ENCODE peak calls at places on chromosome 7, in seven cellular contexts. M is naive thymus-derived CD4-positive, alpha-beta T cell; J is small intestine; R is MM.1S; N is neural progenitor cell; H is neuronal stem cell; B is stomach. D is an unnamed sample. For H3K4me1, the result is how much of the 10 kb centered on the place peaks cover.

GRCh38 chr7:76327610-76328009 is 25.1 kb downstream of the HSPB1 start:
- DNase-seq in M (no peak), J (no peak), R (no peak), N (no peak), H (no peak), B (no peak), D (no peak)

GRCh38 chr7:48691788-48692187 is 232.6 kb upstream of the CDC14C start:
- DNase-seq in M (no peak), J (no peak), R (no peak), N (no peak), H (no peak), B (no peak), D (no peak)

GRCh38 chr7:74057216-74057925 is 26.2 kb upstream of the LIMK1 start:
- DNase-seq in M (no peak), J (no peak), R (no peak), N (no peak), H (no peak), B (no peak), D (no peak)

GRCh38 chr7:16847381-16847860 is 34.4 kb downstream of the AGR3 start:
- DNase-seq in M (no peak), J (peak), R (no peak), N (no peak), H (no peak), B (peak), D (peak)

GRCh38 chr7:113751547-113751946 is 167.3 kb downstream of the PPP1R3A start:
- DNase-seq in M (no peak), J (no peak), R (no peak), N (no peak), H (no peak), B (no peak), D (no peak)

GRCh38 chr7:77538186-77538907 is 1.3 kb downstream of the PTPN12 start:
- DNase-seq in M (peak), J (peak), R (no peak), N (peak), H (peak), B (peak), D (peak)

GRCh38 chr7:80634505-80634904 is 3.9 kb upstream of the CD36 start:
- DNase-seq in M (no peak), J (no peak), R (no peak), N (no peak), H (no peak), B (no peak), D (no peak)

GRCh38 chr7:79897166-79897565 is 237.5 kb upstream of the GNAI1 start:
- DNase-seq in M (no peak), J (no peak), R (no peak), N (no peak), H (no peak), B (no peak), D (no peak)

GRCh38 chr7:151051108-151051507 is 2.8 kb downstream of the ASIC3 start:
- DNase-seq in M (peak), J (peak), R (peak), N (peak), H (peak), B (peak), D (peak)

GRCh38 chr7:37901890-37902524 is 14.6 kb downstream of the SFRP4 start:
- DNase-seq in M (no peak), J (no peak), R (no peak), N (no peak), H (no peak), B (no peak), D (no peak)

GRCh38 chr7:95906871-95907270 is 134.5 kb downstream of the DYNC1I1 start:
- DNase-seq in M (no peak), J (no peak), R (peak), N (no peak), H (no peak), B (no peak), D (no peak)

GRCh38 chr7:80095545-80095944 is 39.1 kb upstream of the GNAI1 start:
- DNase-seq in M (no peak), J (peak), R (peak), N (no peak), H (no peak), B (no peak), D (no peak)

GRCh38 chr7:101303102-101303701 is 18.4 kb downstream of the IFT22 start:
- DNase-seq in M (no peak), J (no peak), R (no peak), N (peak), H (no peak), B (no peak), D (no peak)

GRCh38 chr7:5697754-5698487 is 83.5 kb downstream of the RNF216 start:
- DNase-seq in M (no peak), J (no peak), R (no peak), N (no peak), H (no peak), B (no peak), D (no peak)

GRCh38 chr7:74604326-74605020 is 53.0 kb upstream of the GTF2I start:
- DNase-seq in M (no peak), J (peak), R (no peak), N (no peak), H (no peak), B (peak), D (peak)

GRCh38 chr7:151883872-151884271 is 7.0 kb upstream of the PRKAG2 start:
- DNase-seq in M (no peak), J (no peak), R (no peak), N (no peak), H (no peak), B (no peak), D (no peak)

GRCh38 chr7:13991791-13992620 is 2.5 kb upstream of the ETV1 start:
- DNase-seq in M (no peak), J (no peak), R (no peak), N (peak), H (no peak), B (no peak), D (no peak)

GRCh38 chr7:28729685-28730084 is 228.4 kb downstream of the TRIL start:
- DNase-seq in M (no peak), J (no peak), R (no peak), N (no peak), H (no peak), B (no peak), D (no peak)

GRCh38 chr7:45643630-45644029 is 69.5 kb downstream of the ADCY1 start:
- DNase-seq in M (no peak), J (no peak), R (peak), N (no peak), H (no peak), B (peak), D (no peak)

GRCh38 chr7:96823274-96823673 is 113.6 kb upstream of the SEM1 start:
- DNase-seq in M (no peak), J (no peak), R (no peak), N (no peak), H (no peak), B (no peak), D (no peak)

GRCh38 chr7:80078159-80078731 is 56.4 kb upstream of the GNAI1 start:
- DNase-seq in M (no peak), J (peak), R (peak), N (no peak), H (no peak), B (no peak), D (no peak)

GRCh38 chr7:158327571-158328180 is 259.9 kb downstream of the PTPRN2 start:
- DNase-seq in M (no peak), J (no peak), R (no peak), N (peak), H (no peak), B (no peak), D (no peak)

GRCh38 chr7:146830686-146831085 is 714.1 kb downstream of the CNTNAP2 start:
- DNase-seq in M (no peak), J (no peak), R (no peak), N (no peak), H (no peak), B (no peak), D (no peak)

GRCh38 chr7:47648301-47648900 is 66.5 kb upstream of the TNS3 start:
- DNase-seq in M (no peak), J (no peak), R (no peak), N (no peak), H (no peak), B (no peak), D (no peak)

GRCh38 chr7:130421685-130422084 is 19.1 kb downstream of the CEP41 start:
- DNase-seq in M (no peak), J (no peak), R (peak), N (peak), H (no peak), B (no peak), D (no peak)

GRCh38 chr7:27575647-27576046 is 87.0 kb downstream of the HIBADH start:
- DNase-seq in M (no peak), J (no peak), R (no peak), N (no peak), H (no peak), B (no peak), D (no peak)

GRCh38 chr7:139950881-139951525 is 111.7 kb downstream of the PARP12 start:
- DNase-seq in M (no peak), J (peak), R (no peak), N (no peak), H (no peak), B (no peak), D (no peak)

GRCh38 chr7:105875505-105875904 is 894 bp downstream of the ATXN7L1 start:
- DNase-seq in M (no peak), J (no peak), R (no peak), N (no peak), H (no peak), B (no peak), D (no peak)

GRCh38 chr7:77982926-77983550 is 184.5 kb downstream of the PHTF2 start:
- DNase-seq in M (no peak), J (no peak), R (no peak), N (no peak), H (no peak), B (no peak), D (no peak)

GRCh38 chr7:285731-286130 is 4.2 kb upstream of the FOXL3 start:
- DNase-seq in M (no peak), J (no peak), R (no peak), N (no peak), H (no peak), B (no peak), D (peak)

GRCh38 chr7:116197355-116197754 is 13.0 kb upstream of the TES start:
- DNase-seq in M (no peak), J (no peak), R (no peak), N (no peak), H (no peak), B (no peak), D (no peak)

GRCh38 chr7:99143853-99144672 is at the start of gene SMURF1:
- DNase-seq in M (peak), J (peak), R (peak), N (peak), H (peak), B (peak), D (peak)

GRCh38 chr7:85733163-85733915 is 546.5 kb upstream of the SEMA3D start:
- DNase-seq in M (no peak), J (no peak), R (no peak), N (no peak), H (no peak), B (no peak), D (no peak)

GRCh38 chr7:8638076-8638475 is 204.7 kb downstream of the NXPH1 start:
- DNase-seq in M (no peak), J (no peak), R (no peak), N (no peak), H (no peak), B (no peak), D (peak)

GRCh38 chr7:101553771-101554445 is 75.2 kb downstream of the MYL10 start:
- DNase-seq in M (no peak), J (no peak), R (no peak), N (no peak), H (no peak), B (no peak), D (no peak)

DNA sequence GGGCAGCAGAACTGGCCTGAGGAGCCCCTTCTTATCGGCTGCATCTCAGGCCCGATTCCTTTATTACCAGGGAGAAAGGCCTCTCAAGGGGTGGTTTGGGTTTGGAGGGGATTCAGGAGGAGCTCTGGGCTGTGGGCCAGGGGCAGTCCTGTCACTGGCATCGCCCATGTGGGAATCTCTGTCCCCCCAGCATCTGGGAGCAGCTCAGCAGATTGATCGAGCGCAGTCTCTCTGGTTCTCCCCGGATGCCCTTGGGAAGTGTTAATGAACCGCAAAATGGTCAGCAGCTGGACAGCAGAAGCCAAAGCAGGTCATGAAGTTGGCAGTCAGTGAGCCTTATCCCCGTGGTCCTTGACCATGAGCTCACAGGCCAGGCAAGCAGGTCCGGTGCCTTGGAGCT is 104.4 kb upstream of the ANLN start:
- DNase-seq in M (no peak), J (no peak), R (no peak), N (no peak), H (no peak), B (no peak), D (no peak)
- H3K4me1 ChIP-seq in M (half or more), J (under half), R (under half), N (under half), H (under half), B (under half), D (under half)

GRCh38 chr7:83427929-83428328 is 221.0 kb downstream of the SEMA3E start:
- DNase-seq in M (no peak), J (no peak), R (peak), N (peak), H (no peak), B (no peak), D (no peak)
- H3K27ac ChIP-seq in M (no peak), J (no peak), R (no peak), N (no peak), H (no peak), B (no peak), D (no peak)

DNA sequence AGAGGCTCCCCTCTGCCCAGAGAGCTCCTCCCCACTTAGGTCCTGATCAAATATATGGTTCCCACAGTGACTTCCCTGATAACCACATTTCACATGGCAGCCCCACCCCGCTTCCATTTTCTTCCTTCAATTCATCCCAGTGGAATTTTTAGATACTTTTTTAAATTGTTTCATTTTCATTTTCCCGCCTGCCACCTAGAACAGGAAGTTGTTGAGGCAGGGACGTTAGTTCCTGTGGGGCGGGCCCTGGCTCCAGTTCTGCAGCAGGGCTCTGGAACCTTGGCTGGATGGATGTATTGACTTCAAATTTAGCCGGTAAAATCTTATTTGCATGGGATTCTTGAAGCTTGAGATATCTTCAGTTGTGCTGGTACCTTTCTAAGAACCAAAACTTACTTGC is 226.6 kb downstream of the PAXIP1 start:
- DNase-seq in M (no peak), J (no peak), R (no peak), N (no peak), H (no peak), B (no peak), D (no peak)
- H3K4me1 ChIP-seq in M (under half), J (under half), R (under half), N (under half), H (under half), B (under half), D (under half)

GRCh38 chr7:94630855-94631254 is 25.1 kb downstream of the SGCE start:
- DNase-seq in M (no peak), J (no peak), R (no peak), N (no peak), H (no peak), B (no peak), D (no peak)

GRCh38 chr7:94633025-94633341 is 22.9 kb downstream of the SGCE start:
- DNase-seq in M (no peak), J (no peak), R (no peak), N (no peak), H (no peak), B (no peak), D (no peak)

GRCh38 chr7:94635687-94636086 is 20.2 kb downstream of the SGCE start:
- DNase-seq in M (no peak), J (no peak), R (no peak), N (no peak), H (no peak), B (no peak), D (no peak)

GRCh38 chr7:94632338-94633024 is 23.5 kb downstream of the SGCE start:
- DNase-seq in M (no peak), J (no peak), R (no peak), N (no peak), H (no peak), B (no peak), D (no peak)
- H3K27ac ChIP-seq in M (no peak), J (no peak), R (no peak), N (no peak), H (no peak), B (no peak), D (no peak)

GRCh38 chr7:25851332-25852248 is 300.4 kb upstream of the NFE2L3 start:
- DNase-seq in M (peak), J (peak), R (peak), N (peak), H (no peak), B (peak), D (peak)
- H3K4me1 ChIP-seq in M (under half), J (under half), R (under half), N (under half), H (under half), B (under half), D (under half)

GRCh38 chr7:137908106-137908505 is 61.3 kb upstream of the DGKI start:
- DNase-seq in M (no peak), J (no peak), R (no peak), N (no peak), H (no peak), B (no peak), D (no peak)

GRCh38 chr7:137903382-137904169 is 56.8 kb upstream of the DGKI start:
- DNase-seq in M (peak), J (peak), R (peak), N (peak), H (peak), B (peak), D (peak)

GRCh38 chr7:137913985-137914384 is 67.2 kb upstream of the DGKI start:
- DNase-seq in M (no peak), J (no peak), R (no peak), N (no peak), H (no peak), B (no peak), D (no peak)

GRCh38 chr7:137904826-137905225 is 58.1 kb upstream of the DGKI start:
- DNase-seq in M (no peak), J (no peak), R (no peak), N (no peak), H (no peak), B (no peak), D (no peak)

DNA sequence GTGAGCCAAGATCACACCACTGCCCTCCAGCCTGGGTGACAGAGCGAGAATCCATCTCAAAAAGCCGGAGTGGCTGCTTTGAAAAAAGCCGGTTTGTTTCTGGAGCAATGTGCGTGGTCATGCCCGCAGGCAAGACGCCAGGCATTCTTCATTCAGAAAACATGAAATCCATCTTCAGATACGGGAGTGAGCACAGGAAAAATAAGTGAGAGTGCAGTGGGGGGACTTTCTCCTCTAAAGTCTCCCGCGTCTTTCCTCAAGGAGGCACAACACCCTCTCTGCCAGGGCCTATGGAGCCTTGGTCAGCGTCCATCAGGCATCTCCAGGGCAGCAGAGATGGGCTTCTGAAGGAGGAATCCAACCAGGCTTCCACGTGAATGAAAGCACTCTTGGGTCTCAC is 62.3 kb upstream of the DGKI start:
- DNase-seq in M (no peak), J (no peak), R (no peak), N (no peak), H (no peak), B (no peak), D (no peak)
- H3K27ac ChIP-seq in M (no peak), J (no peak), R (no peak), N (no peak), H (no peak), B (peak), D (no peak)

GRCh38 chr7:44072364-44073231 is 7.2 kb upstream of the PGAM2 start:
- DNase-seq in M (no peak), J (peak), R (no peak), N (peak), H (peak), B (peak), D (peak)
- H3K4me1 ChIP-seq in M (under half), J (under half), R (under half), N (under half), H (under half), B (under half), D (under half)